ENCODE peak calls at places on chromosomes 11 and 22, in six cellular contexts. H, D, G, M, A and F are unnamed samples.

GRCh38 chr22:47738472-47739013 is 976.1 kb downstream of the TBC1D22A start:
- DNase-seq in A (no peak), M (no peak), G (no peak), D (peak; percentile 84), H (no peak), F (peak; percentile 69)

GRCh38 chr11:128862421-128862820 is 4.7 kb downstream of the KCNJ1 start:
- DNase-seq in A (no peak), H (no peak), D (no peak), G (no peak), M (no peak), F (no peak)

GRCh38 chr11:65456418-65456817 is 33.8 kb downstream of the NEAT1 start:
- DNase-seq in D (no peak), H (no peak), G (no peak), M (no peak), A (no peak), F (no peak)

GRCh38 chr11:57288771-57289579 is 35.8 kb downstream of the TNKS1BP1 start:
- DNase-seq in M (no peak), D (no peak), A (no peak), G (no peak), H (peak; percentile 66), F (no peak)

GRCh38 chr11:57322881-57323467 is 1.8 kb downstream of the TNKS1BP1 start:
- DNase-seq in A (no peak), M (no peak), D (peak; percentile 87), H (no peak), G (no peak), F (no peak)

GRCh38 chr11:67014343-67014742 is 8.6 kb upstream of the SYT12 start:
- DNase-seq in G (no peak), M (no peak), D (no peak), A (no peak), H (no peak), F (no peak)

GRCh38 chr11:44016546-44017442 is 31.0 kb upstream of the ACCSL start:
- DNase-seq in G (no peak), D (no peak), A (no peak), M (no peak), H (no peak), F (peak; percentile 48)

GRCh38 chr22:49527611-49528419 is 299.9 kb downstream of the BRD1 start:
- DNase-seq in D (no peak), A (no peak), H (no peak), G (peak; percentile 32), M (no peak), F (no peak)

GRCh38 chr11:3686751-3687150 is 15.6 kb upstream of the CHRNA10 start:
- DNase-seq in M (no peak), D (no peak), G (no peak), H (no peak), A (no peak), F (no peak)

GRCh38 chr22:40922484-40923303 is 28.5 kb upstream of the RBX1 start:
- DNase-seq in D (peak; percentile 43), H (peak; percentile 23), G (no peak), A (peak; percentile 46), M (no peak), F (no peak)

GRCh38 chr11:117807482-117808272 is 10.7 kb upstream of the DSCAML1 start:
- DNase-seq in A (peak; percentile 18), D (peak; percentile 65), M (peak; percentile 66), H (peak; percentile 66), G (peak; percentile 90), F (peak; percentile 71)

GRCh38 chr11:117299351-117300300 is 8.5 kb downstream of the BACE1-AS start:
- DNase-seq in A (no peak), H (peak; percentile 26), M (no peak), G (no peak), D (peak; percentile 16), F (no peak)

GRCh38 chr11:114145166-114145695 is 85.7 kb downstream of the ZBTB16 start:
- DNase-seq in G (no peak), M (no peak), D (no peak), A (no peak), H (no peak), F (no peak)

GRCh38 chr11:120308081-120308480 is 17.0 kb upstream of the TLCD5 start:
- DNase-seq in D (no peak), H (no peak), G (no peak), M (no peak), A (no peak), F (peak; percentile 81)

GRCh38 chr22:27993201-27993635 is 74.2 kb upstream of the PITPNB start:
- DNase-seq in M (no peak), H (no peak), A (no peak), D (no peak), G (peak; percentile 67), F (no peak)

GRCh38 chr11:665707-666281 is 28.7 kb downstream of the DRD4 start:
- DNase-seq in H (no peak), M (no peak), A (no peak), D (no peak), G (no peak), F (no peak)

GRCh38 chr11:71986131-71986530 is 12.6 kb upstream of the IL18BP start:
- DNase-seq in A (no peak), H (no peak), D (no peak), M (no peak), G (no peak), F (no peak)

GRCh38 chr11:24842308-24842707 is 345.5 kb downstream of the LUZP2 start:
- DNase-seq in D (no peak), M (no peak), A (no peak), G (no peak), H (no peak), F (no peak)

GRCh38 chr11:66288866-66289547 is at the start of gene YIF1A:
- DNase-seq in D (peak; percentile 100), M (peak; percentile 98), A (peak; percentile 99), H (peak; percentile 100), G (peak; percentile 100), F (peak; percentile 98)

GRCh38 chr22:31271026-31271425 is 21.3 kb downstream of the PIK3IP1 start:
- DNase-seq in A (no peak), M (no peak), H (no peak), G (no peak), D (peak; percentile 51), F (no peak)

GRCh38 chr22:49566141-49566541 is 261.5 kb downstream of the BRD1 start:
- DNase-seq in M (no peak), A (no peak), D (no peak), H (no peak), G (peak; percentile 37), F (no peak)

GRCh38 chr11:126815111-126815510 is 185.5 kb downstream of the KIRREL3 start:
- DNase-seq in M (no peak), G (no peak), D (no peak), A (no peak), H (no peak), F (no peak)

GRCh38 chr22:37161442-37161841 is 11.7 kb upstream of the IL2RB start:
- DNase-seq in G (peak; percentile 26), A (no peak), H (no peak), M (no peak), D (peak; percentile 64), F (no peak)

GRCh38 chr11:64542172-64543125 is 48.6 kb upstream of the SLC22A12 start:
- DNase-seq in G (peak; percentile 58), H (no peak), A (no peak), D (no peak), M (no peak), F (no peak)

GRCh38 chr11:61333638-61334433 is 808 bp downstream of the TKFC start:
- DNase-seq in M (no peak), A (no peak), G (no peak), H (no peak), D (no peak), F (no peak)

GRCh38 chr11:3796796-3797328 is 492 bp downstream of the NUP98 start:
- DNase-seq in M (no peak), H (peak; percentile 52), D (no peak), A (no peak), G (no peak), F (peak; percentile 40)